ENCODE peak calls at places on chromosomes 2 and 18, in nine cellular contexts. I is mammary epithelial cell; V is CD8-positive, alpha-beta T cell; U is Karpas-422; R is AG10803; S is A673; K is cardiac fibroblast; J is ovary; B is mucosa of descending colon. N is an unnamed sample.

GRCh38 chr2:120490091-120490798 is 144.3 kb downstream of the INHBB start:
- DNase-seq in I (peak; percentile 42), V (no peak), U (no peak), R (no peak), S (no peak), K (no peak), J (no peak), B (no peak), N (no peak)

GRCh38 chr2:54341656-54342055 is 85.6 kb upstream of the TSPYL6 start:
- DNase-seq in I (no peak), V (no peak), U (no peak), R (no peak), S (no peak), K (peak; percentile 31), J (no peak), B (no peak), N (no peak)

GRCh38 chr2:10520154-10520553 is 72.0 kb upstream of the ODC1 start:
- DNase-seq in I (no peak), V (no peak), U (peak; percentile 68), R (no peak), S (no peak), K (no peak), J (no peak), B (no peak), N (no peak)

GRCh38 chr2:215271466-215271865 is 40.4 kb upstream of the ATIC start:
- DNase-seq in I (no peak), V (no peak), U (no peak), R (no peak), S (no peak), K (no peak), J (no peak), B (no peak), N (no peak)

GRCh38 chr2:98269274-98269673 is 77.0 kb upstream of the CNGA3 start:
- DNase-seq in I (peak; percentile 43), V (no peak), U (peak; percentile 79), R (peak; percentile 79), S (peak; percentile 59), K (peak; percentile 76), J (no peak), B (peak; percentile 83), N (no peak)

GRCh38 chr2:215507126-215507525 is 71.3 kb upstream of the FN1 start:
- DNase-seq in I (no peak), V (no peak), U (peak; percentile 66), R (no peak), S (no peak), K (no peak), J (no peak), B (no peak), N (no peak)

GRCh38 chr2:68936462-68936861 is 16.2 kb downstream of the GKN2 start:
- DNase-seq in I (peak; percentile 94), V (no peak), U (no peak), R (peak; percentile 68), S (no peak), K (peak; percentile 75), J (no peak), B (no peak), N (no peak)

GRCh38 chr2:121071058-121071504 is 213.9 kb downstream of the TFCP2L1 start:
- DNase-seq in I (no peak), V (no peak), U (peak; percentile 74), R (peak; percentile 28), S (peak; percentile 68), K (peak; percentile 62), J (peak; percentile 90), B (peak; percentile 83), N (peak; percentile 71)

GRCh38 chr2:70903641-70904340 is 31.9 kb upstream of the ATP6V1B1 start:
- DNase-seq in I (no peak), V (no peak), U (no peak), R (no peak), S (no peak), K (no peak), J (no peak), B (no peak), N (no peak)

GRCh38 chr2:70902067-70902442 is 33.6 kb upstream of the ATP6V1B1 start:
- DNase-seq in I (no peak), V (no peak), U (no peak), R (peak; percentile 19), S (no peak), K (peak; percentile 45), J (no peak), B (no peak), N (no peak)

GRCh38 chr2:70902579-70902978 is 33.1 kb upstream of the ATP6V1B1 start:
- DNase-seq in I (no peak), V (no peak), U (no peak), R (no peak), S (no peak), K (no peak), J (no peak), B (no peak), N (no peak)

GRCh38 chr2:70903171-70903570 is 32.5 kb upstream of the ATP6V1B1 start:
- DNase-seq in I (no peak), V (no peak), U (no peak), R (no peak), S (no peak), K (no peak), J (no peak), B (no peak), N (no peak)

DNA sequence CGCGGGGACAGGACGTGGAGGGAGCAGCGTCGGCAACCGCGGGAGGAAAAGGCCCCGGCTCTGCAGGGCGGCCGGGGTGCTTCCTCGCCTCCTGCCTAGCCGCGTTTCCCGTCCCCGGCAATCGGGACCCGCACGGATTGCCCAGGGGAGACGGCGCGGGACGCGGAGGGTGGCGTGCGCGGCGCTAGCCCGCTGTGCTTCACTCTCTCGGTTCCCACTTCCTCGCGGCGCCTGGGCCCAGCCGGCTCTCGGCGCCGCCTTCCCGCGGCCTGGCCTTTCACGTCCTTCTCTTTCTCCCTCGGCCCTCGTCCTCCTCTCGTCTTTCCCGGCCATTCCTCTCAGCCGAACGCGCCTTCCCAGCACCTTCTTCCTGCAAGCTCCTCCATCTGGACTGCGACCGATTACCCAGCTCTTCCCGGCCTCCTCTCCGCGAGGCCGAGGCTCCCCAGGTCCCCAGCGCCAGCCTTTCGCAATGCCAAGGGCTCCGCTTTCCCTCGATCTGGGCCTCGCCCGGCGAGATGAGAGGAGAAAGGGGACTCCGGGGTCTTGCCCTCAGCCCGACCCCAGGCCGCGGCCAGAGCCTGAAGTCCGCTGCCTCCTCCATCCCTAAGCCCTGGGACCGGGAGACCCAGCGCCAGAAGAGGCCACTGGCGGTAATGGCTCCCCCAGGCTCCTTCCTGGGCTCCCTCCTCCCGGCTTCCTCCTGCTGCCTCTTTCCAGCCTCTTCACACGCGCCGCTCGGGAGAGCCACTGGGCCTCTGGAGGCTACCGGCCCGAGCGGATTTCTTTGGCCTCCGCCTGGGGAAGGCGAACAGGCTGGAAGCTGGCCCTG is 34.2 kb upstream of the ATP6V1B1 start:
- DNase-seq in I (no peak), V (no peak), U (no peak), R (peak; percentile 45), S (peak; percentile 62), K (peak; percentile 70), J (peak; percentile 34), B (no peak), N (no peak)
- H3K4me3 ChIP-seq in I (peak overlapping the region; percentile 3), V (peak overlapping the region; percentile 40), U (no peak overlapping the region), R (peak overlapping the region; percentile 75), S (peak overlapping the region; percentile 77), K (peak overlapping the region; percentile 62), J (peak overlapping the region; percentile 32), B (no peak overlapping the region), N (peak overlapping the region; percentile 78)

DNA sequence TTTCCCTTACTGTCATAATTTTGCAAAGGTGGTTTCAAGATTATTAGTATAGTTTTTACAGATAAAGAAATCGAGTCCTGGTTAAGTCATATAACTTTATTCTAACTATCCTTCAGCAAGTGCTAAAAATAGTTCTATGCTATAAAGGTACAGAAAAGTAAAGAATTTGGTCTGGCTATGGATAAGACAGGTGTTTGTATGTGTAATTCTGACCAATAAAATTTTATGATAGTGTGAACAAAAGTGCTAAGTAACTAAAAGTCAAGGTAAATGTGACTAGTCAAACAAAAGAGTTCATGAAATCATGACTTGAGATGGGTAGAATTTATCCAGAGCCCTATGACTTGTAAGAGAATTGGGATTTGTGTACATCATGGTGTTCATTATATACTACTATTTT is 140.7 kb downstream of the COMMD1 start:
- DNase-seq in I (no peak), V (no peak), U (no peak), R (no peak), S (no peak), K (no peak), J (no peak), B (no peak), N (no peak)
- H3K4me3 ChIP-seq in I (no peak overlapping the region), V (no peak overlapping the region), U (no peak overlapping the region), R (no peak overlapping the region), S (no peak overlapping the region), K (no peak overlapping the region), J (no peak overlapping the region), B (no peak overlapping the region), N (no peak overlapping the region)

GRCh38 chr18:31102020-31102684 is at the start of gene DSC2:
- DNase-seq in I (peak; percentile 78), V (no peak), U (no peak), R (no peak), S (no peak), K (no peak), J (peak; percentile 19), B (peak; percentile 88), N (peak; percentile 62)
- H3K4me3 ChIP-seq in I (peak within 1 kb of the TSS; percentile 82), V (no peak within 1 kb of the TSS), U (no peak within 1 kb of the TSS), R (no peak within 1 kb of the TSS), S (no peak within 1 kb of the TSS), K (peak within 1 kb of the TSS; percentile 36), J (peak within 1 kb of the TSS; percentile 37), B (peak within 1 kb of the TSS; percentile 66), N (peak within 1 kb of the TSS; percentile 69)

GRCh38 chr2:172102159-172102857 is 392 bp downstream of the DLX2 start:
- DNase-seq in I (peak; percentile 71), V (no peak), U (no peak), R (peak; percentile 82), S (peak; percentile 95), K (peak; percentile 61), J (peak; percentile 33), B (no peak), N (peak; percentile 46)

GRCh38 chr2:172101008-172101706 is 1.5 kb downstream of the DLX2 start:
- DNase-seq in I (no peak), V (no peak), U (no peak), R (no peak), S (peak; percentile 67), K (no peak), J (peak; percentile 27), B (no peak), N (no peak)

GRCh38 chr2:172100080-172101007 is 2.4 kb downstream of the DLX2 start:
- DNase-seq in I (no peak), V (no peak), U (peak; percentile 46), R (no peak), S (peak; percentile 63), K (no peak), J (peak; percentile 20), B (no peak), N (peak; percentile 44)

GRCh38 chr2:172102858-172103359 is at the start of gene DLX2:
- DNase-seq in I (peak; percentile 84), V (peak; percentile 42), U (peak; percentile 98), R (peak; percentile 86), S (peak; percentile 98), K (peak; percentile 89), J (peak; percentile 62), B (peak; percentile 88), N (peak; percentile 93)

GRCh38 chr2:172101707-172102158 is 967 bp downstream of the DLX2 start:
- DNase-seq in I (no peak), V (no peak), U (peak; percentile 56), R (no peak), S (peak; percentile 80), K (no peak), J (peak; percentile 24), B (no peak), N (peak; percentile 47)
- H3K4me3 ChIP-seq in I (peak overlapping the region; percentile 49), V (peak overlapping the region; percentile 44), U (peak overlapping the region; percentile 76), R (peak overlapping the region; percentile 84), S (peak overlapping the region; percentile 81), K (peak overlapping the region; percentile 63), J (no peak overlapping the region), B (no peak overlapping the region), N (peak overlapping the region; percentile 62)

GRCh38 chr2:128736689-128737545 is 418.2 kb upstream of the HS6ST1 start:
- DNase-seq in I (peak; percentile 49), V (peak; percentile 32), U (peak; percentile 93), R (peak; percentile 51), S (peak; percentile 90), K (peak; percentile 73), J (peak; percentile 89), B (peak; percentile 75), N (peak; percentile 72)
- H3K4me3 ChIP-seq in I (peak overlapping the region; percentile 28), V (no peak overlapping the region), U (peak overlapping the region; percentile 40), R (peak overlapping the region; percentile 38), S (no peak overlapping the region), K (no peak overlapping the region), J (no peak overlapping the region), B (no peak overlapping the region), N (no peak overlapping the region)